ENCODE peak calls at places on chromosomes 12 and 14, in six cellular contexts. A is activated T-cell treated with anti-CD3 and anti-CD28 coated beads, Interleukin-2, amount 50 U/mL, for 72 hours; R is EH; Z is nucleus accumbens; U is brain pericyte; B is iPS-NIHi11. O is an unnamed sample.

GRCh38 chr12:20105938-20106337 is 262.4 kb upstream of the PDE3A start:
- DNase-seq in R (peak), B (no peak), Z (no peak), U (no peak), A (no peak), O (no peak)

GRCh38 chr14:76772300-76773187 is 11.3 kb downstream of the VASH1 start:
- DNase-seq in R (peak), B (peak), U (no peak), A (no peak), Z (no peak), O (peak)

GRCh38 chr12:73892181-73892580 is 645.5 kb upstream of the ATXN7L3B start:
- DNase-seq in R (no peak), Z (no peak), B (no peak), A (no peak), U (no peak), O (no peak)

GRCh38 chr14:50086316-50086700 is 30.1 kb downstream of the VCPKMT start:
- DNase-seq in A (no peak), R (no peak), Z (no peak), B (no peak), U (no peak), O (no peak)

GRCh38 chr12:53378705-53379388 is 1.1 kb upstream of the SP1 start:
- DNase-seq in U (no peak), B (no peak), A (no peak), R (no peak), Z (no peak), O (peak)

GRCh38 chr12:114777052-114777451 is 93.1 kb upstream of the TBX3 start:
- DNase-seq in A (no peak), B (no peak), Z (no peak), R (peak), U (no peak), O (no peak)

GRCh38 chr14:20460458-20461229 is 590 bp downstream of the PIP4P1 start:
- DNase-seq in U (no peak), B (peak), A (peak), R (no peak), Z (no peak), O (peak)

GRCh38 chr14:35229495-35230089 is 62.6 kb upstream of the PSMA6 start:
- DNase-seq in R (no peak), Z (no peak), B (no peak), U (no peak), A (no peak), O (peak)

GRCh38 chr12:106301241-106301610 is 1.3 kb upstream of the TCP11L2 start:
- DNase-seq in U (no peak), Z (no peak), A (no peak), B (no peak), R (peak), O (no peak)

GRCh38 chr12:131131077-131131807 is 177.5 kb downstream of the ADGRD1 start:
- DNase-seq in B (no peak), U (no peak), R (no peak), Z (no peak), A (no peak), O (no peak)

GRCh38 chr14:71314717-71315116 is 407.5 kb downstream of the PCNX1 start:
- DNase-seq in U (no peak), B (no peak), R (no peak), A (no peak), Z (no peak), O (peak)

GRCh38 chr12:124538194-124539082 is 29.0 kb downstream of the NCOR2 start:
- DNase-seq in A (no peak), B (no peak), U (no peak), Z (no peak), R (peak), O (no peak)

GRCh38 chr12:124411291-124411878 is 116.5 kb downstream of the RFLNA start:
- DNase-seq in B (no peak), U (no peak), Z (no peak), R (peak), A (no peak), O (no peak)

GRCh38 chr12:34207858-34208257 is 185.6 kb downstream of the ALG10 start:
- DNase-seq in B (no peak), R (no peak), U (no peak), Z (no peak), A (no peak), O (no peak)

GRCh38 chr14:36663404-36664321 is 2.0 kb downstream of the PAX9 start:
- DNase-seq in U (no peak), A (no peak), R (no peak), B (peak), Z (no peak), O (peak)

GRCh38 chr12:98420403-98420800 is 95.0 kb upstream of the TMPO start:
- DNase-seq in Z (no peak), U (no peak), R (no peak), A (no peak), B (no peak), O (no peak)

GRCh38 chr12:50234347-50234746 is 49.0 kb downstream of the LIMA1 start:
- DNase-seq in B (no peak), A (peak), R (peak), Z (no peak), U (no peak), O (peak)

GRCh38 chr12:53213348-53213747 is 6.3 kb upstream of the ITGB7 start:
- DNase-seq in A (peak), R (peak), Z (peak), U (no peak), B (peak), O (peak)

GRCh38 chr12:62522984-62523383 is 56.4 kb downstream of the MON2 start:
- DNase-seq in R (peak), B (no peak), U (no peak), A (no peak), Z (no peak), O (no peak)

GRCh38 chr14:50040401-50040775 is 76.0 kb downstream of the VCPKMT start:
- DNase-seq in Z (no peak), U (no peak), A (peak), R (peak), B (no peak), O (no peak)